ENCODE peak calls at places on chromosome 1, in eight cellular contexts. N, Z, A, U, X, V, G and R are unnamed samples.

GRCh38 chr1:108610073-108610472 is 50.2 kb downstream of the EEIG2 start:
- DNase-seq in V (peak), U (no peak), N (no peak), A (peak), G (no peak), X (no peak), Z (no peak), R (no peak)

GRCh38 chr1:236144446-236145150 is 2.3 kb downstream of the GPR137B start:
- DNase-seq in X (no peak), G (no peak), V (no peak), Z (no peak), A (no peak), N (no peak), U (no peak), R (no peak)

GRCh38 chr1:209609403-209610377 is 26.2 kb downstream of the CAMK1G start:
- DNase-seq in G (no peak), N (no peak), U (no peak), V (no peak), X (no peak), Z (no peak), A (no peak), R (no peak)

GRCh38 chr1:179077396-179077795 is 4.5 kb upstream of the TOR3A start:
- DNase-seq in A (peak), G (no peak), V (no peak), Z (no peak), X (no peak), N (no peak), U (peak), R (no peak)

GRCh38 chr1:234932106-234932505 is 196.5 kb downstream of the TOMM20 start:
- DNase-seq in V (no peak), U (no peak), G (no peak), N (no peak), X (peak), Z (no peak), A (no peak), R (peak)

GRCh38 chr1:6251233-6251632 is 7.3 kb downstream of the HES3 start:
- DNase-seq in Z (no peak), V (no peak), X (no peak), A (no peak), G (peak), N (no peak), U (no peak), R (no peak)

GRCh38 chr1:21324368-21325137 is 34.3 kb upstream of the ECE1 start:
- DNase-seq in X (peak), U (peak), V (peak), G (no peak), Z (peak), N (peak), A (peak), R (no peak)

GRCh38 chr1:26744075-26744958 is 43.4 kb upstream of the PIGV start:
- DNase-seq in G (peak), Z (no peak), N (peak), V (no peak), U (peak), X (peak), A (peak), R (peak)

GRCh38 chr1:167752219-167752985 is 30.6 kb downstream of the MPZL1 start:
- DNase-seq in N (no peak), Z (no peak), X (no peak), A (peak), G (no peak), V (no peak), U (no peak), R (no peak)

GRCh38 chr1:115976900-115977480 is 677 bp downstream of the SLC22A15 start:
- DNase-seq in A (peak), Z (peak), N (no peak), X (no peak), V (no peak), G (no peak), U (no peak), R (no peak)

GRCh38 chr1:19045898-19046889 is 89.7 kb upstream of the IFFO2 start:
- DNase-seq in N (no peak), V (no peak), G (no peak), A (no peak), X (peak), U (no peak), Z (peak), R (peak)

GRCh38 chr1:224939844-224940425 is 10.5 kb downstream of the DNAH14 start:
- DNase-seq in N (no peak), V (no peak), A (no peak), G (no peak), U (peak), X (no peak), Z (no peak), R (no peak)

GRCh38 chr1:153386500-153386901 is 4.4 kb downstream of the S100A8 start:
- DNase-seq in X (peak), U (no peak), V (no peak), A (no peak), N (no peak), G (no peak), Z (no peak), R (peak)

GRCh38 chr1:2867861-2868260 is 66.4 kb upstream of the TTC34 start:
- DNase-seq in A (no peak), G (no peak), U (no peak), V (no peak), N (no peak), X (no peak), Z (no peak), R (no peak)

GRCh38 chr1:66540434-66541032 is 6.6 kb downstream of the SGIP1 start:
- DNase-seq in V (no peak), U (peak), X (no peak), A (peak), G (no peak), Z (no peak), N (no peak), R (no peak)

GRCh38 chr1:147804942-147805723 is 44.7 kb upstream of the GJA5 start:
- DNase-seq in V (no peak), A (no peak), G (no peak), Z (no peak), N (no peak), U (no peak), X (no peak), R (no peak)

GRCh38 chr1:62209931-62210595 is 15.4 kb downstream of the L1TD1 start:
- DNase-seq in N (no peak), X (peak), U (no peak), A (no peak), G (no peak), V (no peak), Z (no peak), R (no peak)

GRCh38 chr1:196667131-196667530 is 15.3 kb downstream of the CFH start:
- DNase-seq in N (no peak), U (no peak), V (no peak), A (no peak), Z (no peak), G (no peak), X (no peak), R (no peak)

GRCh38 chr1:31784356-31785019 is 20.3 kb upstream of the ADGRB2 start:
- DNase-seq in A (no peak), V (no peak), N (no peak), U (no peak), Z (peak), G (peak), X (no peak), R (no peak)

GRCh38 chr1:152770411-152770810 is 4.5 kb upstream of the LCE1F start:
- DNase-seq in G (no peak), N (no peak), Z (no peak), U (no peak), X (no peak), A (no peak), V (no peak), R (no peak)

GRCh38 chr1:40901886-40902633 is 39.9 kb upstream of the CITED4 start:
- DNase-seq in G (no peak), X (no peak), N (no peak), A (peak), U (no peak), V (no peak), Z (no peak), R (no peak)

GRCh38 chr1:103108525-103109150 is 316 bp upstream of the COL11A1 start:
- DNase-seq in A (no peak), V (no peak), X (no peak), Z (peak), N (no peak), U (no peak), G (peak), R (no peak)

GRCh38 chr1:36151845-36152203 is 2.5 kb upstream of the TRAPPC3 start:
- DNase-seq in Z (no peak), N (peak), A (no peak), V (no peak), U (no peak), G (no peak), X (peak), R (no peak)

GRCh38 chr1:214303106-214303505 is 22.1 kb downstream of the SMYD2 start:
- DNase-seq in V (no peak), X (no peak), N (no peak), A (peak), Z (no peak), G (no peak), U (no peak), R (no peak)

GRCh38 chr1:42990757-42991346 is 32.2 kb upstream of the SLC2A1 start:
- DNase-seq in G (no peak), Z (no peak), A (no peak), U (no peak), N (no peak), V (no peak), X (no peak), R (no peak)

GRCh38 chr1:231929311-231929710 is 302.7 kb downstream of the DISC1 start:
- DNase-seq in V (peak), G (no peak), U (no peak), A (peak), X (no peak), N (no peak), Z (no peak), R (no peak)

GRCh38 chr1:198563578-198563977 is 23.1 kb upstream of the ATP6V1G3 start:
- DNase-seq in V (no peak), A (no peak), X (no peak), G (no peak), U (no peak), N (no peak), Z (no peak), R (no peak)